ENCODE peak calls at places on chromosomes 5 and 9, in six cellular contexts. J is AG09309, D is coronary artery, N is hepatocyte, O is tibial nerve, V is OCI-LY7. U is an unnamed sample.

GRCh38 chr9:76545191-76545590 is 86.2 kb downstream of the GCNT1 start:
- DNase-seq in J (no peak), D (no peak), N (no peak), O (no peak), V (no peak), U (no peak)

GRCh38 chr5:77086611-77087483 is at the start of gene ZBED3:
- DNase-seq in J (peak), D (peak), N (peak), O (peak), V (peak), U (peak)

GRCh38 chr9:120862452-120862851 is 14.5 kb downstream of the PHF19 start:
- DNase-seq in J (no peak), D (no peak), N (no peak), O (no peak), V (no peak), U (no peak)

GRCh38 chr9:109507421-109507838 is 9.3 kb upstream of the PTPN3 start:
- DNase-seq in J (peak), D (no peak), N (peak), O (peak), V (no peak), U (no peak)

GRCh38 chr9:134188421-134189166 is 24.2 kb upstream of the RNU6ATAC start:
- DNase-seq in J (no peak), D (no peak), N (no peak), O (no peak), V (no peak), U (no peak)

GRCh38 chr9:127903557-127904475 is 4.4 kb upstream of the ST6GALNAC6 start:
- DNase-seq in J (no peak), D (peak), N (peak), O (peak), V (peak), U (no peak)

GRCh38 chr9:134666801-134667200 is 25.2 kb downstream of the COL5A1 start:
- DNase-seq in J (no peak), D (no peak), N (no peak), O (no peak), V (no peak), U (no peak)

GRCh38 chr5:139787257-139787567 is 8.4 kb upstream of the PSD2 start:
- DNase-seq in J (no peak), D (no peak), N (no peak), O (no peak), V (no peak), U (no peak)

GRCh38 chr5:472656-473343 is 29.8 kb downstream of the EXOC3 start:
- DNase-seq in J (peak), D (peak), N (peak), O (peak), V (peak), U (peak)

GRCh38 chr9:127904518-127904887 is 5.1 kb upstream of the ST6GALNAC6 start:
- DNase-seq in J (no peak), D (peak), N (peak), O (no peak), V (no peak), U (no peak)

GRCh38 chr5:125348221-125348692 is 601.8 kb upstream of the ZNF608 start:
- DNase-seq in J (no peak), D (no peak), N (peak), O (peak), V (no peak), U (no peak)

GRCh38 chr9:35962126-35962906 is 4.4 kb upstream of the OR2S2 start:
- DNase-seq in J (no peak), D (no peak), N (no peak), O (no peak), V (no peak), U (no peak)

GRCh38 chr5:138981131-138981530 is 106.0 kb upstream of the LRRTM2 start:
- DNase-seq in J (peak), D (peak), N (no peak), O (no peak), V (no peak), U (no peak)

GRCh38 chr9:121463026-121463827 is 36.4 kb downstream of the GGTA1 start:
- DNase-seq in J (no peak), D (peak), N (peak), O (peak), V (peak), U (no peak)

GRCh38 chr5:118592678-118593328 is 395.5 kb downstream of the DTWD2 start:
- DNase-seq in J (no peak), D (no peak), N (no peak), O (no peak), V (peak), U (no peak)
- TF ChIP-seq CTCF in J (peak), D (no peak), N (no peak), O (no peak), V (peak), U (peak)

GRCh38 chr5:100709771-100710170 is 174.6 kb downstream of the FAM174A start:
- DNase-seq in J (no peak), D (no peak), N (no peak), O (no peak), V (no peak), U (no peak)

GRCh38 chr5:100708625-100709171 is 173.5 kb downstream of the FAM174A start:
- DNase-seq in J (no peak), D (no peak), N (no peak), O (no peak), V (no peak), U (no peak)

DNA sequence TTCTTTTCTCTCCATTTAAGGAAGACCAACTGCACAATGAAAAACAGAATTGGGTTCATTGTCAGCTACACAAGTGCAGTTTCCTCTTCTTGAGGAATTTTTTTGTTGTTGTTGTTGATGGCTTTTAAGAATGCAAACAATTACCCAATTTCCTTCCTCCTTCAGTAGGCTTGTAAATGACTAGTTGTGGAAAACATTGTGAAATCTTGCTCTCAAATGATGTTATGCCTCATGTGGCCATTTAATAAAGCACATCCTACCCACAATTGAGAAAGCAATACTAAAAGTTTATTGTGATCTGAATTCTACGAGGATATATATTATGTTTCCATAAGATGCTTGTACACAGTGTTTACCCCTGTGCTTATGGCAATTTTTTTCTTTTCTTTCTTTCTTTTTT is 171.6 kb downstream of the FAM174A start:
- DNase-seq in J (no peak), D (no peak), N (peak), O (no peak), V (peak), U (no peak)
- TF ChIP-seq CTCF in J (peak), D (no peak), N (peak), O (peak), V (peak), U (peak)

GRCh38 chr9:38384990-38385848 is 7.3 kb upstream of the ALDH1B1 start:
- DNase-seq in J (no peak), D (no peak), N (no peak), O (no peak), V (no peak), U (no peak)

GRCh38 chr9:38385896-38386295 is 6.6 kb upstream of the ALDH1B1 start:
- DNase-seq in J (no peak), D (no peak), N (no peak), O (no peak), V (no peak), U (no peak)

GRCh38 chr9:38387751-38388150 is 4.8 kb upstream of the ALDH1B1 start:
- DNase-seq in J (no peak), D (no peak), N (no peak), O (no peak), V (no peak), U (no peak)

GRCh38 chr9:38388283-38389223 is 3.9 kb upstream of the ALDH1B1 start:
- DNase-seq in J (peak), D (no peak), N (no peak), O (peak), V (no peak), U (no peak)

DNA sequence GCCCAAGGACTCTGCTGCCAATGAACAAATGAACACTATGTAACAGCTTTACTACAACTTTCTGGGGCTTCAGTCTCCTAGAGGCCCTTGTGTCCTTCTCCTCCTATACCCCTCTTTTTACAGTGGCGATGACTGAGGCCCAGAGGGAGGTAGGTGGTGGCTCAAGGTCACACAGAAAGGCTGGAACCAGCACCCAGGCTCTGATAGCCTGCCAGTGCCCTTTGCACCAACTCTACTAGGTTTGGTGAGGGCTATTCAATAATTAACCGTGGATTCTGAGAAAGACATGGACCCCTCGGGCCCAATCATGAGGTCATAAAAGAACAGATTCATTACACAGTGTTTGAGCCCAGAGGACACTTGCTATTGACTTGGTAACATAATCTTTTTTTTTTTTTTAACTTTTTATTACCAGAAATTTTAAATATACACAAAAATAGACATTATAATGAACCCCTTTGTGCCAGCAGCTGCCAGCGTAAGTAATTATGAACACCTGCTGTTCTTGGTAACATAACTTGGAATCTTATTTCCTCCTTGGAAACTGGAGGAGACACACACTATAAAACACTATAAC is 6.1 kb upstream of the ALDH1B1 start:
- DNase-seq in J (no peak), D (no peak), N (peak), O (no peak), V (no peak), U (no peak)
- TF ChIP-seq CTCF in J (no peak), D (no peak), N (no peak), O (no peak), V (no peak), U (no peak)

DNA sequence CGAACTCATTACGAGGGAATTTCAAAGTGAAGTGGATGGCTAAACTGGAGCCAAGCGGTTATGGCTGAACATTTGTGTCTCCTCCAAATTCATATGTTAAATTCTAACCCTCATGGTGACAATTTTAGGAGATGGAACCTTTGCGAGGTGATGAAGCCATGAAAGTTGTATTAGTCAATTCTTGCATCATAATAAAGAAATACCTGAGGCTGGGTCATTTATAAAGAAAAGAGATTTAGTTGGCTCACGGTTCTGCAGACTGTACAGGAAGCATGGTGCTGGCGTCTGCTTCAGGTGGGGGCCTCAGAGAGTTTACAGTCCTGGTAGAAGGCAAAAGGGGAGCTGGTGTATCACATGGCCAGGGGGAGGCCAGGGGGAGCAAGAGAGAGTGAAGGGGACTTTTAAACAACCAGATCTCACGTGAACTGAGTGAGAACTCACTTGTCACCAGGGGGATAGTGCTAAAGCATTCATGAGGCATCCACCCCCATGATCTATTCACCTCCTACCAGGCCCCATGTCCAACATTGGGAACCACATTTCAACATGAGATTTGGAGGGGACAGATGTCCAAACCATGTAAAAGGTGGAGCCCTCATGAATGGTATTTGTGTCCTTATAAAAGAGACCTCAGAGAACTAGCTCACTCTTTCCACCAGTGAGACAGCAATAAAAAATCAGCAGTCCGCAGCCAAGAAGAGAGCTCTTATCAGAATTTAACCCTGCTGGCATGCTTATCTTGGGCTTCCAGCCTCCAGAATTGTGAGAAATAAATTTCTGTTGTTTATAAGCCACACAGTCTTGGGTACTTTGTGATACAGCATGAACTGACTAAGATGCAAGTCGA is 143.4 kb downstream of the MTRR start:
- DNase-seq in J (no peak), D (no peak), N (no peak), O (no peak), V (no peak), U (no peak)
- TF ChIP-seq CTCF in J (no peak), D (no peak), N (no peak), O (no peak), V (no peak), U (no peak)

GRCh38 chr9:5072871-5073270 is 87.8 kb downstream of the JAK2 start:
- DNase-seq in J (no peak), D (no peak), N (no peak), O (no peak), V (no peak), U (no peak)

DNA sequence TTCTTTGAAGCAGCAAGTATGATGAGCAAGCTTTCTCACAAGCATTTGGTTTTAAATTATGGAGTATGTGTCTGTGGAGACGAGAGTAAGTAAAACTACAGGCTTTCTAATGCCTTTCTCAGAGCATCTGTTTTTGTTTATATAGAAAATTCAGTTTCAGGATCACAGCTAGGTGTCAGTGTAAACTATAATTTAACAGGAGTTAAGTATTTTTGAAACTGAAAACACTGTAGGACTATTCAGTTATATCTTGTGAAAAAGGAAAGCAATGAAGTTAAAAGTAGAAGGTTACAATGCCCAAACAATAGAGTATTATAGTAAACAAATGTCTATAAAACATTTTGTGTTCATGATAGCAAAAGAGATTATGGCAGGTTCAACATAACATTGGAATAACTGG is 88.6 kb downstream of the JAK2 start:
- DNase-seq in J (no peak), D (no peak), N (no peak), O (no peak), V (no peak), U (no peak)
- TF ChIP-seq CTCF in J (no peak), D (no peak), N (no peak), O (no peak), V (peak), U (peak)

GRCh38 chr5:36581070-36581469 is 25.3 kb upstream of the SLC1A3 start:
- DNase-seq in J (no peak), D (no peak), N (no peak), O (no peak), V (no peak), U (no peak)
- TF ChIP-seq CTCF in J (no peak), D (no peak), N (no peak), O (no peak), V (no peak), U (no peak)

GRCh38 chr5:135977375-135977928 is 22.7 kb upstream of the LECT2 start:
- DNase-seq in J (peak), D (no peak), N (peak), O (no peak), V (peak), U (no peak)
- TF ChIP-seq CTCF in J (peak), D (no peak), N (peak), O (peak), V (peak), U (peak)

GRCh38 chr5:95172659-95173058 is 112.2 kb downstream of the MCTP1 start:
- DNase-seq in J (no peak), D (no peak), N (no peak), O (no peak), V (no peak), U (no peak)

GRCh38 chr5:95181650-95182049 is 103.2 kb downstream of the MCTP1 start:
- DNase-seq in J (no peak), D (no peak), N (no peak), O (no peak), V (no peak), U (no peak)

GRCh38 chr5:95178046-95178651 is 106.7 kb downstream of the MCTP1 start:
- DNase-seq in J (no peak), D (no peak), N (peak), O (no peak), V (peak), U (peak)
- TF ChIP-seq CTCF in J (no peak), D (no peak), N (peak), O (peak), V (peak), U (peak)

GRCh38 chr5:16178745-16179372 is 732 bp downstream of the MARCHF11 start:
- DNase-seq in J (peak), D (no peak), N (peak), O (peak), V (peak), U (peak)
- TF ChIP-seq CTCF in J (no peak), D (no peak), N (peak), O (no peak), V (no peak), U (no peak)